ENCODE peak calls at places on chromosomes 4 and X, in four cellular contexts. G is A549, W is choroid plexus epithelial cell, I is AG04450. Q is an unnamed sample.

GRCh38 chrX:64350047-64350446 is 45.2 kb downstream of the MTMR8 start:
- DNase-seq in I (no peak), G (no peak), W (no peak), Q (no peak)

GRCh38 chr4:128155231-128155855 is 94.2 kb downstream of the LARP1B start:
- DNase-seq in I (no peak), W (no peak), G (no peak), Q (no peak)

GRCh38 chr4:1248262-1249147 is at the start of gene CTBP1:
- DNase-seq in W (peak), I (peak), G (peak), Q (peak)

GRCh38 chr4:100736651-100737450 is 219.0 kb upstream of the EMCN start:
- DNase-seq in I (no peak), G (no peak), W (peak), Q (peak)

GRCh38 chr4:86451560-86452322 is 91.9 kb upstream of the MAPK10 start:
- DNase-seq in W (peak), I (no peak), G (no peak), Q (peak)

GRCh38 chrX:43646800-43647199 is 9.3 kb upstream of the MAOA start:
- DNase-seq in G (no peak), I (no peak), W (no peak), Q (no peak)

GRCh38 chr4:105979506-105979905 is 84.2 kb downstream of the NPNT start:
- DNase-seq in I (no peak), G (no peak), W (no peak), Q (no peak)

GRCh38 chr4:2800691-2801596 is 8.1 kb downstream of the SH3BP2 start:
- DNase-seq in G (no peak), W (peak), I (no peak), Q (peak)

GRCh38 chr4:76514087-76514486 is 79.1 kb downstream of the SHROOM3 start:
- DNase-seq in G (no peak), I (no peak), W (no peak), Q (no peak)

GRCh38 chr4:177759714-177760113 is 317.5 kb upstream of the AGA start:
- DNase-seq in W (no peak), I (no peak), G (no peak), Q (no peak)

DNA sequence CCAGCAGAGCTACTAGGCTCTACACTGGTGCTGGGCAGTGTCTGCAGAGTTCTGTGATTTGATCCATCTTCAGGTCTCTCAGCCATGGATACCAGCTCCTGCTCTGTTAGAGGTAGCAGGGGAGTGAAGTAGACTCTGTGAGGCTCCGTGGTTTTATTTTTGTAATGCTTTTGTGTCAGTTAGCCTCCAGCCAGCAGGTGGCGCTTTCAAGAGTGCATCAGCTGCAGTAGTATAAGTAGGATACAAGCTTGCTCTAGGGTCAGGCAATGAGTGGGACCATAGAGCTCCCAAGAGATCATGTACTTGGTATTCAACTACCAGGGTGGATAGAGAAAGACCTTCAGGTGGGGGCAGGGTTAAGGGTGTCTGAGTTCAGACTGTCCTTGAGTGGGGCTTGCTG is 362.5 kb upstream of the TRAM1L1 start:
- DNase-seq in G (no peak), W (no peak), I (no peak), Q (no peak)
- TF ChIP-seq CTCF in G (no peak), W (peak), I (no peak), Q (no peak)

GRCh38 chr4:87543835-87544461 is 14.8 kb upstream of the SPARCL1 start:
- DNase-seq in W (peak), I (no peak), G (peak), Q (peak)
- TF ChIP-seq CTCF in W (peak), I (peak), G (peak), Q (peak)

GRCh38 chrX:153580700-153581386 is 18.1 kb downstream of the CCNQ start:
- DNase-seq in I (no peak), W (no peak), G (no peak), Q (no peak)
- TF ChIP-seq CTCF in I (no peak), W (peak), G (peak), Q (peak)

GRCh38 chrX:105191878-105192277 is 28.6 kb downstream of the TEX13A start:
- DNase-seq in I (no peak), G (no peak), W (peak), Q (peak)
- TF ChIP-seq CTCF in I (peak), G (no peak), W (peak), Q (peak)

DNA sequence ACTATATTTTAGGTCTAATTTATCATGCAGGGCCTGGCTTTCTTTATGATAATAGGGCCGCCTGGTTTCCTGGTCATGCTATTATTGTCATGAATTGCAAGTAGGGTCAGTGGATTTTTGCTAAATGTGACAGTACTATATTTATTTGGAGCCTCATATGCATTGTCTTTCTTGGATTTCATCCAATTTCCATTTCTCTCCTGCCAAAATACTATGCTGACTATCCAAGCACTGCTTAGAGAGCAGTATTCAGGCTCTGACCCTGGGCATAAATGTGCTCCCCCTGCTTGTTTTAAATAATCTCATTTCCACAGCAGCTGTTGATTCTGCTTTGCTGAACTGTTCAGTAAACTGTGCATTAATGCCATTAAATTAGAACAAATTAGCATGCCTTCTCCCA is 269.3 kb downstream of the GPM6A start:
- DNase-seq in W (peak), G (no peak), I (no peak), Q (peak)
- TF ChIP-seq CTCF in W (no peak), G (no peak), I (no peak), Q (no peak)

DNA sequence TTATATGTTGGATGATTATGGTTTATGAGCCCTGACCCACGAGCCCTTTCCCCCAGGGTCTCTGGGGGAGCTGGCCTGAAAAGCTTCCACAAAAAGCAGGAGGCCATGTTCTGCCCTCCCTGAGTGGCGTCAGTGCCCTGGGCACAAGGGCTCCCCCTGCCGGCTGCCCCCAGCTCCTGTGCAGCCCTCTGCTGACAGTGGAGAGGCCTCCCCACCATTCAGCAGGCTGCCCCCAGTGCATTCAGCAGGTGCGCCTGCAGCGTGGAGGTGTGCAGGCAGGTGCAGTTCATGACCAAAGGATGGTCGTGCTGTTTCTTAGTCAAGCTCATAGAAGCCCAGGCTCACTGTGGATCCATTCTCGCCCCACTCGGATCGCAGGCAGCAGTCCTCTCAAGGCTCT is 12.5 kb upstream of the S100P start:
- DNase-seq in W (no peak), I (no peak), G (no peak), Q (no peak)
- TF ChIP-seq CTCF in W (no peak), I (no peak), G (peak), Q (no peak)

GRCh38 chrX:42090395-42090794 is 167.0 kb upstream of the CASK start:
- DNase-seq in W (no peak), I (no peak), G (no peak), Q (no peak)
- TF ChIP-seq CTCF in W (no peak), I (no peak), G (no peak), Q (no peak)

GRCh38 chr4:10140866-10141759 is 24.5 kb upstream of the WDR1 start:
- DNase-seq in W (no peak), I (no peak), G (no peak), Q (no peak)
- TF ChIP-seq CTCF in W (no peak), I (no peak), G (no peak), Q (no peak)

Q was measured in fibroblast of pulmonary artery.